ENCODE peak calls at places on chromosomes 2 and 18, in ten cellular contexts. L, Z, K, V, D, R, X, Y, M and Q are unnamed samples.
A peak's percentile ranks its signal among the peaks of the same experiment; 100 is the strongest.

GRCh38 chr18:23194969-23195957 is 60.0 kb downstream of the CABLES1 start:
- DNase-seq in K (no peak), R (no peak), Y (no peak), X (no peak), D (no peak), M (no peak), Z (no peak), V (no peak), L (no peak), Q (no peak)

GRCh38 chr2:25756444-25757022 is 83.2 kb upstream of the DTNB start:
- DNase-seq in L (no peak), X (no peak), Y (no peak), V (no peak), D (no peak), R (no peak), M (no peak), K (no peak), Z (no peak), Q (no peak)

GRCh38 chr2:217220228-217221013 is 360.6 kb upstream of the TNP1 start:
- DNase-seq in X (no peak), V (no peak), R (peak; percentile 66), M (no peak), Y (no peak), K (peak; percentile 26), Z (no peak), D (no peak), L (no peak), Q (no peak)

GRCh38 chr2:42338567-42339190 is 22.3 kb downstream of the COX7A2L start:
- DNase-seq in K (no peak), M (no peak), R (no peak), Z (no peak), L (no peak), X (no peak), Y (no peak), V (no peak), D (no peak), Q (no peak)

GRCh38 chr2:111161971-111162370 is 41.3 kb downstream of the BCL2L11 start:
- DNase-seq in V (no peak), X (no peak), K (peak; percentile 57), Y (no peak), R (peak; percentile 79), Z (peak; percentile 68), L (no peak), D (no peak), M (no peak), Q (no peak)

GRCh38 chr2:19209575-19210341 is 148.7 kb downstream of the OSR1 start:
- DNase-seq in K (no peak), L (no peak), M (no peak), V (no peak), D (peak; percentile 42), Z (no peak), Y (no peak), R (no peak), X (no peak), Q (no peak)

GRCh38 chr2:199463000-199463692 is 5.4 kb upstream of the SATB2 start:
- DNase-seq in K (peak; percentile 44), V (peak; percentile 91), L (no peak), Y (peak; percentile 75), R (peak; percentile 81), Z (peak; percentile 83), M (peak; percentile 56), X (peak; percentile 77), D (peak; percentile 54), Q (peak; percentile 91)

GRCh38 chr2:223855426-223855825 is 18.0 kb upstream of the AP1S3 start:
- DNase-seq in L (no peak), M (no peak), V (no peak), Y (no peak), Z (no peak), K (no peak), D (no peak), R (no peak), X (no peak), Q (no peak)

GRCh38 chr2:170456914-170457313 is 258.2 kb upstream of the SP5 start:
- DNase-seq in K (no peak), X (no peak), R (no peak), D (no peak), V (no peak), M (peak; percentile 28), L (no peak), Y (no peak), Z (no peak), Q (no peak)
- H3K4me1 ChIP-seq in K (no peaks in the 10 kb centered on the region), X (no peaks in the 10 kb centered on the region), R (no peaks in the 10 kb centered on the region), D (no peaks in the 10 kb centered on the region), V (no peaks in the 10 kb centered on the region), M (no peaks in the 10 kb centered on the region), L (no peaks in the 10 kb centered on the region), Y (peaks cover 1% of the 10 kb centered on the region), Z (no peaks in the 10 kb centered on the region), Q (no peaks in the 10 kb centered on the region)

GRCh38 chr2:112644155-112644932 is 1.4 kb upstream of the SLC20A1 start:
- DNase-seq in D (no peak), K (no peak), L (peak; percentile 69), M (no peak), Y (no peak), Z (no peak), R (no peak), V (no peak), X (no peak), Q (no peak)

GRCh38 chr2:112642961-112643360 is 2.8 kb upstream of the SLC20A1 start:
- DNase-seq in R (peak; percentile 54), M (peak; percentile 28), Z (no peak), V (no peak), K (no peak), Y (no peak), X (no peak), L (no peak), D (no peak), Q (no peak)

GRCh38 chr2:112642561-112642960 is 3.2 kb upstream of the SLC20A1 start:
- DNase-seq in D (no peak), R (peak; percentile 51), L (no peak), V (no peak), M (no peak), K (no peak), Z (no peak), Y (no peak), X (no peak), Q (no peak)

GRCh38 chr2:112644933-112645395 is 775 bp upstream of the SLC20A1 start:
- DNase-seq in D (no peak), M (no peak), L (no peak), V (no peak), K (no peak), R (no peak), X (no peak), Z (no peak), Y (peak; percentile 26), Q (no peak)

DNA sequence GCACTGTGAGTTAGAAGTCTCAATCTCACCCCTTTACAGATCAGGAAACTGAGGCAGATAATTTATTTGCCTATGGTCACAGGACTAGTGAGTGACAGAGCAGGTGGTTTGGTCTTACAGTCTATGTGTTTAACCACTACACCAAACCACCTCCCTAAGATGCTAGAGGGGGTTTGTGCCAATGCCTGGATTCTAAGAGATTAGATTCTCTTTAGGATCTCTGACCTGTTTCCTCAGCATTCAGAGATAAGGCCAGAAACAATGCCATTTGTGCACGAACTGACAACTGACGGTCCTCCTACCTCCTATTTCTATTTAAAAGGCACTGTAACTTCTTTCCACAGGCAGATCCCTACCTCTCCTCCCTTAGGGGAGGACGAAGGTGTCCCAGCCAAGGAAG is 2.3 kb upstream of the SLC20A1 start:
- DNase-seq in V (no peak), K (no peak), X (no peak), Y (no peak), Z (no peak), M (no peak), L (no peak), R (no peak), D (no peak), Q (no peak)
- H3K4me1 ChIP-seq in V (peaks cover 48% of the 10 kb centered on the region), K (peaks cover 15% of the 10 kb centered on the region), X (peaks cover 29% of the 10 kb centered on the region), Y (peaks cover 18% of the 10 kb centered on the region), Z (peaks cover 2% of the 10 kb centered on the region), M (peaks cover 18% of the 10 kb centered on the region), L (peaks cover 70% of the 10 kb centered on the region), R (peaks cover 14% of the 10 kb centered on the region), D (peaks cover 31% of the 10 kb centered on the region), Q (peaks cover 18% of the 10 kb centered on the region)

GRCh38 chr2:65019675-65020195 is 30.5 kb downstream of the SLC1A4 start:
- DNase-seq in D (no peak), L (no peak), R (no peak), X (no peak), K (no peak), V (no peak), M (no peak), Y (no peak), Z (no peak), Q (no peak)

GRCh38 chr2:65019010-65019409 is 29.8 kb downstream of the SLC1A4 start:
- DNase-seq in Y (no peak), K (no peak), X (no peak), D (no peak), V (no peak), L (no peak), Z (no peak), M (no peak), R (no peak), Q (no peak)

GRCh38 chr2:65021709-65022108 is 32.5 kb downstream of the SLC1A4 start:
- DNase-seq in R (no peak), Z (no peak), L (no peak), Y (no peak), X (no peak), V (no peak), D (no peak), K (no peak), M (no peak), Q (no peak)

GRCh38 chr2:65022189-65022588 is 33.0 kb downstream of the SLC1A4 start:
- DNase-seq in D (no peak), Z (no peak), V (no peak), L (no peak), M (no peak), R (no peak), K (no peak), Y (no peak), X (no peak), Q (no peak)

DNA sequence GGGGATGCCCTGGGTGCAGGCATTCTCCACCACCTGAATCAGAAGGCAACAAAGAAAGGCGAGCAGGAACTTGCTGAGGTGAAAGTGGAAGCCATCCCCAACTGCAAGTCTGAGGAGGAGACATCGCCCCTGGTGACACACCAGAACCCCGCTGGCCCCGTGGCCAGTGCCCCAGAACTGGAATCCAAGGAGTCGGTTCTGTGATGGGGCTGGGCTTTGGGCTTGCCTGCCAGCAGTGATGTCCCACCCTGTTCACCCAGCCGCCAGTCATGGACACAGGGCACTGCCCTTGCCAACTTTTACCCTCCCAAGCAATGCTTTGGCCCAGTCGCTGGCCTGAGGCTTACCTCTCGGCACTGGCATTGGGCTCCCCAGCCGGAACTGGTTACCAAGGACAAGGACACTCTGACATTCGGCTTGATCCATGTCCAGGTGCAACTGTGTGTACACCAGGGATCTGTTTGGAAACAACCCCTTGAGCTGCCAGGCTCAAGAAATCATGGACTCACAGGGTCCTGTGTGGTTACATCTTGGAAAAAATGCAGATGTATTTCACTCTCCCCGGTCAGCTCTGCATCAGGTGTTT is 31.8 kb downstream of the SLC1A4 start:
- DNase-seq in V (no peak), M (no peak), Y (no peak), X (no peak), R (no peak), L (no peak), K (no peak), Z (no peak), D (no peak), Q (no peak)
- H3K4me1 ChIP-seq in V (peaks cover 37% of the 10 kb centered on the region), M (peaks cover 14% of the 10 kb centered on the region), Y (peaks cover 10% of the 10 kb centered on the region), X (peaks cover 9% of the 10 kb centered on the region), R (no peaks in the 10 kb centered on the region), L (peaks cover 7% of the 10 kb centered on the region), K (no peaks in the 10 kb centered on the region), Z (no peaks in the 10 kb centered on the region), D (peaks cover 42% of the 10 kb centered on the region), Q (no peaks in the 10 kb centered on the region)

DNA sequence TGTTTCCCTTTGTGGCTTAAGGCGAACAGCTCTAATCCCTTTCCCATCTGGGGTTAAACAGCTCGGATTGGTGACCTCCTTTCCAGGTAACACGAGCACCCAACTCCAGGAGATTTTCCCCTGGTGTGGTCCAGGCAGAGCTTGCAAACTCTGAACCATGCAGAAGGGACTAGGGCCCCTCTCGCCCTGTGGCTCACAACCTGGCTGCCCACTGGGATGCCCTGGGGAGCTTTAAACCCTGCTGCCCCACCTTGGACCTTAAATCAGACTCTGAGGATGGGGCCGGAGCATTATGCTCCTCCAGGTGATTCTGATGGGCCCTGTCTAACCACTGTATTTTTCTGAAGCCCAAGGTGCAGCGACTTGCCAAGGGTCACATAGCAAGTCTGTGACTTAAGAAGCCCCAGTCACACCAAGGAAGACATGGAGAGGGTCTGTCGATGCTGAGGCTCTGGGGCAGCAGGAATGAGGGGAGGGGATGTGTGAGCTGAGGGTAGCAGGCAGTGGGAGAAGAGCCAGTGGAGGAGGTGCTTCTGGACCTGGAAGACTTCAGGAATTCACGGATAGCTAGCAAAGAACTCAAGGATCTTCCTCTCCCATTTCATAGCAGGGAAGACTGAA is 5.9 kb downstream of the ARID5A start:
- DNase-seq in M (no peak), Z (no peak), R (no peak), D (no peak), K (no peak), X (no peak), L (no peak), V (peak; percentile 61), Y (no peak), Q (no peak)
- H3K4me1 ChIP-seq in M (peaks cover 18% of the 10 kb centered on the region), Z (no peaks in the 10 kb centered on the region), R (peaks cover 52% of the 10 kb centered on the region), D (peaks cover 13% of the 10 kb centered on the region), K (peaks cover 25% of the 10 kb centered on the region), X (peaks cover 47% of the 10 kb centered on the region), L (peaks cover 47% of the 10 kb centered on the region), V (peaks cover 66% of the 10 kb centered on the region), Y (peaks cover 12% of the 10 kb centered on the region), Q (peaks cover 17% of the 10 kb centered on the region)